ENCODE peak calls at places on chromosome 11, in nine cellular contexts. One of them, this sample, is unnamed.

GRCh38 chr11:65418681-65419459 is 3.7 kb upstream of the NEAT1 start:
- ATAC-seq in naive thymus-derived CD8-positive, alpha-beta T cell: peak; percentile 7
- ATAC-seq in activated CD8-positive, alpha-beta T cell treated with anti-CD3 and anti-CD28 coated beads, Interleukin-2, amount 10 ng/mL, durations not matched to agents 7 days and 5 days: peak; percentile 29
- ATAC-seq in right cardiac atrium: peak; percentile 63
- ATAC-seq in CD8-positive, alpha-beta T cell: peak; percentile 4
- ATAC-seq in lung: peak; percentile 22
- ATAC-seq in left cardiac atrium: peak; percentile 42
- ATAC-seq in activated T-cell treated with anti-CD3 and anti-CD28 coated beads, Interleukin-2, amount 50 U/mL, for 4 hours: peak; percentile 37
- ATAC-seq in DND-41: peak; percentile 52
- ATAC-seq in this sample: peak; percentile 58

GRCh38 chr11:110518809-110519514 is 89.2 kb downstream of the FDX1 start:
- ATAC-seq in CD8-positive, alpha-beta T cell: no peak
- ATAC-seq in right cardiac atrium: no peak
- ATAC-seq in left cardiac atrium: no peak
- ATAC-seq in activated T-cell treated with anti-CD3 and anti-CD28 coated beads, Interleukin-2, amount 50 U/mL, for 4 hours: no peak
- ATAC-seq in DND-41: no peak
- ATAC-seq in activated CD8-positive, alpha-beta T cell treated with anti-CD3 and anti-CD28 coated beads, Interleukin-2, amount 10 ng/mL, durations not matched to agents 7 days and 5 days: no peak
- ATAC-seq in naive thymus-derived CD8-positive, alpha-beta T cell: no peak
- ATAC-seq in lung: no peak
- ATAC-seq in this sample: peak; percentile 64

GRCh38 chr11:2173150-2173693 is 1.6 kb upstream of the TH start:
- ATAC-seq in activated CD8-positive, alpha-beta T cell treated with anti-CD3 and anti-CD28 coated beads, Interleukin-2, amount 10 ng/mL, durations not matched to agents 7 days and 5 days: no peak
- ATAC-seq in lung: no peak
- ATAC-seq in CD8-positive, alpha-beta T cell: no peak
- ATAC-seq in left cardiac atrium: no peak
- ATAC-seq in activated T-cell treated with anti-CD3 and anti-CD28 coated beads, Interleukin-2, amount 50 U/mL, for 4 hours: no peak
- ATAC-seq in naive thymus-derived CD8-positive, alpha-beta T cell: no peak
- ATAC-seq in DND-41: peak; percentile 68
- ATAC-seq in right cardiac atrium: no peak
- ATAC-seq in this sample: no peak

GRCh38 chr11:47507016-47507631 is 45.8 kb downstream of the CELF1 start:
- ATAC-seq in DND-41: no peak
- ATAC-seq in activated CD8-positive, alpha-beta T cell treated with anti-CD3 and anti-CD28 coated beads, Interleukin-2, amount 10 ng/mL, durations not matched to agents 7 days and 5 days: peak; percentile 53
- ATAC-seq in activated T-cell treated with anti-CD3 and anti-CD28 coated beads, Interleukin-2, amount 50 U/mL, for 4 hours: no peak
- ATAC-seq in CD8-positive, alpha-beta T cell: no peak
- ATAC-seq in naive thymus-derived CD8-positive, alpha-beta T cell: peak; percentile 46
- ATAC-seq in lung: no peak
- ATAC-seq in left cardiac atrium: no peak
- ATAC-seq in right cardiac atrium: no peak
- ATAC-seq in this sample: no peak

GRCh38 chr11:1844221-1845094 is 5.7 kb downstream of the TNNI2 start:
- ATAC-seq in CD8-positive, alpha-beta T cell: peak; percentile 49
- ATAC-seq in activated T-cell treated with anti-CD3 and anti-CD28 coated beads, Interleukin-2, amount 50 U/mL, for 4 hours: peak; percentile 60
- ATAC-seq in DND-41: no peak
- ATAC-seq in lung: peak; percentile 20
- ATAC-seq in right cardiac atrium: peak; percentile 35
- ATAC-seq in naive thymus-derived CD8-positive, alpha-beta T cell: peak; percentile 60
- ATAC-seq in left cardiac atrium: peak; percentile 37
- ATAC-seq in activated CD8-positive, alpha-beta T cell treated with anti-CD3 and anti-CD28 coated beads, Interleukin-2, amount 10 ng/mL, durations not matched to agents 7 days and 5 days: peak; percentile 57
- ATAC-seq in this sample: peak; percentile 52

GRCh38 chr11:3165152-3165705 is at the start of gene OSBPL5:
- ATAC-seq in right cardiac atrium: peak; percentile 67
- ATAC-seq in CD8-positive, alpha-beta T cell: peak; percentile 70
- ATAC-seq in activated CD8-positive, alpha-beta T cell treated with anti-CD3 and anti-CD28 coated beads, Interleukin-2, amount 10 ng/mL, durations not matched to agents 7 days and 5 days: peak; percentile 83
- ATAC-seq in naive thymus-derived CD8-positive, alpha-beta T cell: peak; percentile 79
- ATAC-seq in activated T-cell treated with anti-CD3 and anti-CD28 coated beads, Interleukin-2, amount 50 U/mL, for 4 hours: peak; percentile 68
- ATAC-seq in DND-41: peak; percentile 43
- ATAC-seq in lung: peak; percentile 61
- ATAC-seq in left cardiac atrium: peak; percentile 64
- ATAC-seq in this sample: peak; percentile 73

GRCh38 chr11:65389294-65389980 is 3.0 kb downstream of the FRMD8 start:
- ATAC-seq in left cardiac atrium: no peak
- ATAC-seq in CD8-positive, alpha-beta T cell: no peak
- ATAC-seq in activated T-cell treated with anti-CD3 and anti-CD28 coated beads, Interleukin-2, amount 50 U/mL, for 4 hours: no peak
- ATAC-seq in activated CD8-positive, alpha-beta T cell treated with anti-CD3 and anti-CD28 coated beads, Interleukin-2, amount 10 ng/mL, durations not matched to agents 7 days and 5 days: no peak
- ATAC-seq in naive thymus-derived CD8-positive, alpha-beta T cell: no peak
- ATAC-seq in DND-41: no peak
- ATAC-seq in right cardiac atrium: no peak
- ATAC-seq in lung: no peak
- ATAC-seq in this sample: no peak

GRCh38 chr11:19614370-19614936 is 98.2 kb upstream of the NAV2 start:
- ATAC-seq in DND-41: no peak
- ATAC-seq in right cardiac atrium: no peak
- ATAC-seq in CD8-positive, alpha-beta T cell: no peak
- ATAC-seq in lung: no peak
- ATAC-seq in naive thymus-derived CD8-positive, alpha-beta T cell: no peak
- ATAC-seq in activated CD8-positive, alpha-beta T cell treated with anti-CD3 and anti-CD28 coated beads, Interleukin-2, amount 10 ng/mL, durations not matched to agents 7 days and 5 days: no peak
- ATAC-seq in left cardiac atrium: no peak
- ATAC-seq in activated T-cell treated with anti-CD3 and anti-CD28 coated beads, Interleukin-2, amount 50 U/mL, for 4 hours: no peak
- ATAC-seq in this sample: no peak

GRCh38 chr11:95545116-95545875 is 244.3 kb downstream of the FAM76B start:
- ATAC-seq in activated CD8-positive, alpha-beta T cell treated with anti-CD3 and anti-CD28 coated beads, Interleukin-2, amount 10 ng/mL, durations not matched to agents 7 days and 5 days: no peak
- ATAC-seq in DND-41: no peak
- ATAC-seq in activated T-cell treated with anti-CD3 and anti-CD28 coated beads, Interleukin-2, amount 50 U/mL, for 4 hours: no peak
- ATAC-seq in naive thymus-derived CD8-positive, alpha-beta T cell: no peak
- ATAC-seq in CD8-positive, alpha-beta T cell: no peak
- ATAC-seq in left cardiac atrium: no peak
- ATAC-seq in lung: no peak
- ATAC-seq in right cardiac atrium: no peak
- ATAC-seq in this sample: no peak

GRCh38 chr11:62854825-62855570 is 15.6 kb upstream of the WDR74 start:
- ATAC-seq in naive thymus-derived CD8-positive, alpha-beta T cell: peak; percentile 1
- ATAC-seq in left cardiac atrium: no peak
- ATAC-seq in activated T-cell treated with anti-CD3 and anti-CD28 coated beads, Interleukin-2, amount 50 U/mL, for 4 hours: no peak
- ATAC-seq in lung: no peak
- ATAC-seq in right cardiac atrium: no peak
- ATAC-seq in CD8-positive, alpha-beta T cell: no peak
- ATAC-seq in DND-41: no peak
- ATAC-seq in activated CD8-positive, alpha-beta T cell treated with anti-CD3 and anti-CD28 coated beads, Interleukin-2, amount 10 ng/mL, durations not matched to agents 7 days and 5 days: no peak
- ATAC-seq in this sample: no peak

GRCh38 chr11:70323811-70324210 is 53.3 kb downstream of the PPFIA1 start:
- ATAC-seq in lung: no peak
- ATAC-seq in naive thymus-derived CD8-positive, alpha-beta T cell: no peak
- ATAC-seq in right cardiac atrium: no peak
- ATAC-seq in activated T-cell treated with anti-CD3 and anti-CD28 coated beads, Interleukin-2, amount 50 U/mL, for 4 hours: no peak
- ATAC-seq in CD8-positive, alpha-beta T cell: no peak
- ATAC-seq in activated CD8-positive, alpha-beta T cell treated with anti-CD3 and anti-CD28 coated beads, Interleukin-2, amount 10 ng/mL, durations not matched to agents 7 days and 5 days: no peak
- ATAC-seq in DND-41: no peak
- ATAC-seq in left cardiac atrium: no peak
- ATAC-seq in this sample: no peak

GRCh38 chr11:77793972-77794371 is 26.6 kb downstream of the RSF1 start:
- ATAC-seq in naive thymus-derived CD8-positive, alpha-beta T cell: no peak
- ATAC-seq in CD8-positive, alpha-beta T cell: no peak
- ATAC-seq in activated CD8-positive, alpha-beta T cell treated with anti-CD3 and anti-CD28 coated beads, Interleukin-2, amount 10 ng/mL, durations not matched to agents 7 days and 5 days: no peak
- ATAC-seq in lung: no peak
- ATAC-seq in right cardiac atrium: no peak
- ATAC-seq in activated T-cell treated with anti-CD3 and anti-CD28 coated beads, Interleukin-2, amount 50 U/mL, for 4 hours: no peak
- ATAC-seq in left cardiac atrium: no peak
- ATAC-seq in DND-41: no peak
- ATAC-seq in this sample: no peak

GRCh38 chr11:118155781-118156530 is 3.3 kb upstream of the SCN4B start:
- ATAC-seq in naive thymus-derived CD8-positive, alpha-beta T cell: no peak
- ATAC-seq in activated CD8-positive, alpha-beta T cell treated with anti-CD3 and anti-CD28 coated beads, Interleukin-2, amount 10 ng/mL, durations not matched to agents 7 days and 5 days: no peak
- ATAC-seq in left cardiac atrium: no peak
- ATAC-seq in DND-41: no peak
- ATAC-seq in activated T-cell treated with anti-CD3 and anti-CD28 coated beads, Interleukin-2, amount 50 U/mL, for 4 hours: no peak
- ATAC-seq in CD8-positive, alpha-beta T cell: no peak
- ATAC-seq in right cardiac atrium: no peak
- ATAC-seq in lung: no peak
- ATAC-seq in this sample: no peak

GRCh38 chr11:14269956-14270355 is 89.0 kb downstream of the RRAS2 start:
- ATAC-seq in left cardiac atrium: no peak
- ATAC-seq in lung: no peak
- ATAC-seq in activated T-cell treated with anti-CD3 and anti-CD28 coated beads, Interleukin-2, amount 50 U/mL, for 4 hours: peak; percentile 27
- ATAC-seq in naive thymus-derived CD8-positive, alpha-beta T cell: no peak
- ATAC-seq in activated CD8-positive, alpha-beta T cell treated with anti-CD3 and anti-CD28 coated beads, Interleukin-2, amount 10 ng/mL, durations not matched to agents 7 days and 5 days: no peak
- ATAC-seq in DND-41: no peak
- ATAC-seq in CD8-positive, alpha-beta T cell: no peak
- ATAC-seq in right cardiac atrium: no peak
- ATAC-seq in this sample: no peak